ENCODE peak calls at places on chromosomes 16 and 17, in five cellular contexts. O, P, V, A and Z are unnamed samples.

GRCh38 chr16:30839523-30840227 is 52.7 kb upstream of the ZNF629 start:
- DNase-seq in O (no peak), P (no peak), V (no peak), A (no peak), Z (no peak)

GRCh38 chr16:10598157-10598556 is 17.8 kb upstream of the EMP2 start:
- DNase-seq in O (no peak), P (no peak), V (no peak), A (no peak), Z (no peak)

GRCh38 chr16:85327731-85328664 is 215.7 kb upstream of the CIBAR2 start:
- DNase-seq in O (no peak), P (no peak), V (peak; percentile 74), A (no peak), Z (peak; percentile 77)

GRCh38 chr17:6450926-6451717 is 6.9 kb downstream of the PIMREG start:
- DNase-seq in O (no peak), P (no peak), V (no peak), A (peak; percentile 18), Z (no peak)

GRCh38 chr17:46832945-46833839 is 14.7 kb upstream of the WNT3 start:
- DNase-seq in O (no peak), P (no peak), V (no peak), A (peak; percentile 56), Z (peak; percentile 51)

GRCh38 chr16:66741131-66741900 is 10.1 kb downstream of the DYNC1LI2 start:
- DNase-seq in O (no peak), P (peak; percentile 98), V (peak; percentile 99), A (peak; percentile 95), Z (peak; percentile 91)

GRCh38 chr16:15457958-15458357 is 23.6 kb downstream of the BMERB1 start:
- DNase-seq in O (no peak), P (no peak), V (no peak), A (no peak), Z (no peak)

GRCh38 chr16:19912445-19913305 is 28.0 kb upstream of the GPRC5B start:
- DNase-seq in O (no peak), P (no peak), V (peak; percentile 42), A (no peak), Z (no peak)

GRCh38 chr16:71474864-71475263 is 12.8 kb upstream of the ZNF23 start:
- DNase-seq in O (no peak), P (no peak), V (no peak), A (no peak), Z (no peak)

GRCh38 chr17:15981208-15981607 is 18.3 kb downstream of the ZSWIM7 start:
- DNase-seq in O (no peak), P (no peak), V (no peak), A (no peak), Z (no peak)

GRCh38 chr17:15475620-15476354 is 8.4 kb upstream of the CDRT4 start:
- DNase-seq in O (no peak), P (peak; percentile 25), V (no peak), A (no peak), Z (no peak)

GRCh38 chr17:2391597-2392251 is 9.1 kb downstream of the MNT start:
- DNase-seq in O (no peak), P (no peak), V (no peak), A (no peak), Z (no peak)

GRCh38 chr16:81634380-81635121 is 144.5 kb upstream of the PLCG2 start:
- DNase-seq in O (no peak), P (no peak), V (peak; percentile 81), A (no peak), Z (no peak)

GRCh38 chr16:28923652-28924398 is 1.2 kb downstream of the RABEP2 start:
- DNase-seq in O (no peak), P (no peak), V (no peak), A (peak; percentile 19), Z (peak; percentile 30)

GRCh38 chr16:68367891-68368601 is 57.2 kb downstream of the PRMT7 start:
- DNase-seq in O (no peak), P (no peak), V (no peak), A (no peak), Z (no peak)

GRCh38 chr17:11644265-11645212 is 46.3 kb downstream of the DNAH9 start:
- DNase-seq in O (no peak), P (peak; percentile 76), V (peak; percentile 2), A (peak; percentile 85), Z (peak; percentile 90)

GRCh38 chr16:55443434-55443833 is 35.6 kb upstream of the MMP2 start:
- DNase-seq in O (no peak), P (no peak), V (no peak), A (no peak), Z (no peak)

GRCh38 chr17:80855196-80855967 is 136.3 kb upstream of the CHMP6 start:
- DNase-seq in O (no peak), P (no peak), V (no peak), A (no peak), Z (no peak)

GRCh38 chr17:11264183-11264871 is 23.3 kb downstream of the SHISA6 start:
- DNase-seq in O (no peak), P (no peak), V (no peak), A (no peak), Z (no peak)

GRCh38 chr17:79049821-79050220 is 24.8 kb upstream of the ENGASE start:
- DNase-seq in O (no peak), P (no peak), V (no peak), A (no peak), Z (no peak)

GRCh38 chr16:5826332-5826731 is 728.7 kb upstream of the EEF2KMT start:
- DNase-seq in O (no peak), P (no peak), V (no peak), A (no peak), Z (no peak)

DNA sequence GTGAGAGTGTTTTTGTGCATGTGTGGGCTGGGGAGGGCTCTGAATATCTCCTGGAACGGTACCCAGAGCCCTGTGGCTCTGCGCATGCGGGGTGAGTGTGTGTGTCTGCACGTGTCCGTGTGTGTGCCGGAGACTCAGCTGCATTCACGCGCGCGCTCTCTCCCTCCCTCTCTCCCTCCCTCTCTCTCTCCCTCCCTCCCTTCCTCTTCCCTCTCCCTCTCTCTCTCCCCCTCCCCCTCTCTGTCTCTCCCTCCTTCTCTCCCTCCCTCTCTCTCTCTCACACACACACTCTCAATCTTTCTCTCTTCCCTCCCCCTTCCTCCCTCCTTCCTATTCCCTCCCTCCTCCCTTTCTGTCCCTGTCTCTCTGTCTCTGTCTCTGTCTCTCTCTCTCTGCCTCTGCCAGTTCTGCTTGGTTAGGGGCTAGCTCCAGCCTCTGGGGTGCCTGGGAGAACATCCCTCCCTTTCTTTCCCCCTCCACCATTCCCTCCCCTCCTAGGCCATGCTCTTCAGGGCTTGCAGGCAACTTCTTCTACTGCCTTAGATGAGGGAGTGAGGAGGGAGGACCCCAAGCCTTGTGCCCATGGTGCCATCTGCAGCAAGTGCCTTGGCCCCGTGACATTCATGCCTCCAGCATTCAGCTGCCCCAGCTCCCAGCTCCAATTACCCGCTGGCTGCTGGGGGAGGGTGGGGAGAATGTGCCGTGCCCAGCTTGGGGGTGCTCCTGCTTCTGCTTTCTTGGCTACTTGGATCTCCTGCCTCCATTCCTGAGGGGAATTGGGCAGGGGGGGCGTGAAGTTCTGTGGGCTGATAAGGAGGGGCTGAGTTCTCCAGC is 6.4 kb downstream of the THRA start:
- DNase-seq in O (no peak), P (peak; percentile 94), V (peak; percentile 75), A (peak; percentile 96), Z (peak; percentile 96)
- TF ChIP-seq POLR2A in O (no peak), P (peak; percentile 32), V (peak; percentile 38), A (no peak), Z (no peak)

DNA sequence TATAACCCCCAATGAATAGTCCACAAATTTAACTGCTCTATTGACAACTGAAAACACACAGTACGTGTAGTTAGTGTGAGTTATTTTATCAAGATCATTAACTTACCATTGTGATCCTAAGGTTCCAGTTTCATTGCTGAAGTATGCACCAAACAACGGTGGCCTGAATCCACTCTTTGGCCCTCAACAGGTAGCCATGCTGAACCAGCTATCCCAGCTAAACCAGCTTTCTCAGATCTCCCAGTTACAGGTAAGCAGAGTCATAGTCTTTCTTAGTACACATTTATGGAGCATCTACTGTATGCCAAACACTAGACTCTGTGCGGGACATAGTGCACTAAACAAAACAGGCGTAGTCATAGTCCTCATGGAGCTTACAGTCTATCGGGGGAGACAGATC is 40.3 kb upstream of the SLC5A11 start:
- DNase-seq in O (no peak), P (no peak), V (no peak), A (no peak), Z (no peak)
- TF ChIP-seq POLR2A in O (no peak), P (no peak), V (no peak), A (no peak), Z (no peak)

GRCh38 chr17:41973457-41973856 is 6.9 kb downstream of the CNP start:
- DNase-seq in O (no peak), P (no peak), V (no peak), A (peak; percentile 78), Z (no peak)

GRCh38 chr17:41968676-41969075 is 2.1 kb downstream of the CNP start:
- DNase-seq in O (no peak), P (no peak), V (no peak), A (no peak), Z (no peak)

GRCh38 chr17:41972571-41973411 is 6.2 kb downstream of the CNP start:
- DNase-seq in O (no peak), P (no peak), V (no peak), A (peak; percentile 32), Z (no peak)

GRCh38 chr17:41971721-41972523 is 5.3 kb downstream of the CNP start:
- DNase-seq in O (no peak), P (no peak), V (no peak), A (no peak), Z (no peak)

DNA sequence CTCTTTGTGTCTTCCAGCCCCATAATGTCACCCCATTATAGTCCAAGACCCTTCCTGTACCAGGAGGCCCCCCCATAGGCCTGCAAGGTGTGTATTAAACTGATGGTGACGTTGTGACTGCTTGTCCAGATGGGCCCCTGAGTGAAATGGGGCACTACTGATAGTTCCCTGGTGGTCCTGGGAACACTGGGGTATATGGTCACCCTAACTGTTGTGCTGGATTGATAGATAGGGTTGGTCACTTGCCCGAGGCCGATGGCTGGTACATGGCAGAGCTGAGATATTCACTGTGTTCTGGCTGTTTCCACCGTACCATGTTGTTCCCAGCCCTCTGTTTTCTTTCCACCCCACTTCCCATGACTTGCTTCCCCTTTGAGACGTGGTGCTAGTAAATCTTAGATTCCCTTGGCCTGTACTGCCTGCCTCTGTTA is 4.3 kb downstream of the CNP start:
- DNase-seq in O (no peak), P (no peak), V (peak; percentile 33), A (no peak), Z (no peak)
- TF ChIP-seq POLR2A in O (no peak), P (no peak), V (no peak), A (no peak), Z (no peak)

GRCh38 chr17:82753516-82753915 is 1.7 kb downstream of the TBCD start:
- DNase-seq in O (no peak), P (no peak), V (no peak), A (no peak), Z (no peak)
- TF ChIP-seq POLR2A in O (no peak), P (no peak), V (no peak), A (no peak), Z (no peak)

GRCh38 chr17:28902819-28903545 is at the start of gene DHRS13:
- DNase-seq in O (peak; percentile 54), P (peak; percentile 62), V (peak; percentile 93), A (peak; percentile 94), Z (peak; percentile 87)
- TF ChIP-seq POLR2A in O (no peak), P (no peak), V (no peak), A (no peak), Z (no peak)